ENCODE peak calls at places on chromosomes 7 and 10, in nine cellular contexts. One of them, this sample, is unnamed.
A peak's percentile ranks its signal among the peaks of the same experiment; 100 is the strongest.

GRCh38 chr7:154903083-154903731 is 99.7 kb downstream of the PAXIP1 start:
- DNase-seq in foreskin melanocyte: no peak
- DNase-seq in spleen: peak; percentile 56
- DNase-seq in NCI-H1417: no peak
- DNase-seq in OCI-M1: no peak
- DNase-seq in heart left ventricle: no peak
- DNase-seq in thoracic aorta: no peak
- DNase-seq in neural progenitor cell: peak; percentile 23
- DNase-seq in T follicular helper cell: no peak
- DNase-seq in this sample: no peak

GRCh38 chr10:22246680-22247391 is 29.0 kb upstream of the EBLN1 start:
- DNase-seq in foreskin melanocyte: no peak
- DNase-seq in spleen: no peak
- DNase-seq in NCI-H1417: no peak
- DNase-seq in OCI-M1: peak; percentile 24
- DNase-seq in heart left ventricle: no peak
- DNase-seq in thoracic aorta: no peak
- DNase-seq in neural progenitor cell: no peak
- DNase-seq in T follicular helper cell: no peak
- DNase-seq in this sample: no peak

GRCh38 chr10:110643670-110644597 is at the start of gene RBM20:
- DNase-seq in foreskin melanocyte: no peak
- DNase-seq in spleen: peak; percentile 77
- DNase-seq in NCI-H1417: peak; percentile 60
- DNase-seq in OCI-M1: no peak
- DNase-seq in heart left ventricle: peak; percentile 79
- DNase-seq in thoracic aorta: no peak
- DNase-seq in neural progenitor cell: peak; percentile 82
- DNase-seq in T follicular helper cell: no peak
- DNase-seq in this sample: peak; percentile 22

GRCh38 chr7:39017369-39017768 is 39.7 kb downstream of the POU6F2 start:
- DNase-seq in foreskin melanocyte: no peak
- DNase-seq in spleen: no peak
- DNase-seq in NCI-H1417: no peak
- DNase-seq in OCI-M1: no peak
- DNase-seq in heart left ventricle: no peak
- DNase-seq in thoracic aorta: no peak
- DNase-seq in neural progenitor cell: no peak
- DNase-seq in T follicular helper cell: no peak
- DNase-seq in this sample: no peak

GRCh38 chr7:27179503-27180430 is 5.3 kb downstream of the HOXA11 start:
- DNase-seq in foreskin melanocyte: peak; percentile 46
- DNase-seq in spleen: peak; percentile 89
- DNase-seq in NCI-H1417: peak; percentile 19
- DNase-seq in OCI-M1: peak; percentile 52
- DNase-seq in heart left ventricle: no peak
- DNase-seq in thoracic aorta: no peak
- DNase-seq in neural progenitor cell: peak; percentile 62
- DNase-seq in T follicular helper cell: no peak
- DNase-seq in this sample: no peak

GRCh38 chr10:72691470-72692056 is 380 bp upstream of the MCU start:
- DNase-seq in foreskin melanocyte: no peak
- DNase-seq in spleen: no peak
- DNase-seq in NCI-H1417: peak; percentile 91
- DNase-seq in OCI-M1: peak; percentile 98
- DNase-seq in heart left ventricle: no peak
- DNase-seq in thoracic aorta: no peak
- DNase-seq in neural progenitor cell: no peak
- DNase-seq in T follicular helper cell: no peak
- DNase-seq in this sample: peak; percentile 90

GRCh38 chr10:118163227-118163626 is 116.5 kb upstream of the RAB11FIP2 start:
- DNase-seq in foreskin melanocyte: no peak
- DNase-seq in spleen: no peak
- DNase-seq in NCI-H1417: no peak
- DNase-seq in OCI-M1: no peak
- DNase-seq in heart left ventricle: no peak
- DNase-seq in thoracic aorta: no peak
- DNase-seq in neural progenitor cell: no peak
- DNase-seq in T follicular helper cell: no peak
- DNase-seq in this sample: no peak

GRCh38 chr7:41885078-41885477 is 182.2 kb upstream of the INHBA start:
- DNase-seq in foreskin melanocyte: no peak
- DNase-seq in spleen: no peak
- DNase-seq in NCI-H1417: no peak
- DNase-seq in OCI-M1: no peak
- DNase-seq in heart left ventricle: no peak
- DNase-seq in thoracic aorta: no peak
- DNase-seq in neural progenitor cell: no peak
- DNase-seq in T follicular helper cell: no peak
- DNase-seq in this sample: no peak

GRCh38 chr7:48708635-48709034 is 215.7 kb upstream of the CDC14C start:
- DNase-seq in foreskin melanocyte: no peak
- DNase-seq in spleen: no peak
- DNase-seq in NCI-H1417: no peak
- DNase-seq in OCI-M1: no peak
- DNase-seq in heart left ventricle: no peak
- DNase-seq in thoracic aorta: no peak
- DNase-seq in neural progenitor cell: peak; percentile 68
- DNase-seq in T follicular helper cell: no peak
- DNase-seq in this sample: peak; percentile 26

GRCh38 chr10:72011016-72011415 is 46.8 kb downstream of the CHST3 start:
- DNase-seq in foreskin melanocyte: no peak
- DNase-seq in spleen: no peak
- DNase-seq in NCI-H1417: no peak
- DNase-seq in OCI-M1: no peak
- DNase-seq in heart left ventricle: no peak
- DNase-seq in thoracic aorta: no peak
- DNase-seq in neural progenitor cell: no peak
- DNase-seq in T follicular helper cell: no peak
- DNase-seq in this sample: no peak

GRCh38 chr7:98816206-98816605 is 53.6 kb downstream of the TMEM130 start:
- DNase-seq in foreskin melanocyte: no peak
- DNase-seq in spleen: no peak
- DNase-seq in NCI-H1417: no peak
- DNase-seq in OCI-M1: no peak
- DNase-seq in heart left ventricle: peak; percentile 86
- DNase-seq in thoracic aorta: peak; percentile 38
- DNase-seq in neural progenitor cell: no peak
- DNase-seq in T follicular helper cell: no peak
- DNase-seq in this sample: no peak

GRCh38 chr7:85719981-85720963 is 533.4 kb upstream of the SEMA3D start:
- DNase-seq in foreskin melanocyte: peak; percentile 13
- DNase-seq in spleen: no peak
- DNase-seq in NCI-H1417: no peak
- DNase-seq in OCI-M1: peak; percentile 70
- DNase-seq in heart left ventricle: no peak
- DNase-seq in thoracic aorta: no peak
- DNase-seq in neural progenitor cell: no peak
- DNase-seq in T follicular helper cell: no peak
- DNase-seq in this sample: no peak

This sample was measured in SK-MEL-5.